ENCODE peak calls at places on chromosomes 6 and 20, in four cellular contexts. Z is IMR-90, T is GM12878, G is H1. M is an unnamed sample.

GRCh38 chr20:14335122-14335521 is 2.3 kb downstream of the FLRT3 start:
- DNase-seq in G (no peak), T (no peak), Z (no peak), M (no peak)

GRCh38 chr6:81304486-81304885 is 448.0 kb downstream of the TENT5A start:
- DNase-seq in Z (no peak), G (no peak), T (no peak), M (no peak)

GRCh38 chr6:151430886-151431285 is 21.0 kb downstream of the RMND1 start:
- DNase-seq in T (no peak), Z (no peak), G (no peak), M (no peak)

GRCh38 chr20:17630806-17631195 is 51.2 kb downstream of the RRBP1 start:
- DNase-seq in Z (no peak), T (no peak), G (no peak), M (no peak)

GRCh38 chr6:112439010-112439409 is 91.9 kb downstream of the RFPL4B start:
- DNase-seq in Z (no peak), T (no peak), G (no peak), M (no peak)

GRCh38 chr6:154706389-154706788 is 26.8 kb upstream of the SCAF8 start:
- DNase-seq in G (no peak), Z (no peak), T (no peak), M (no peak)

GRCh38 chr20:11212288-11212687 is 538.5 kb upstream of the JAG1 start:
- DNase-seq in G (no peak), Z (no peak), T (no peak), M (no peak)

GRCh38 chr6:74755196-74755595 is 450.7 kb downstream of the COL12A1 start:
- DNase-seq in Z (no peak), G (no peak), T (no peak), M (no peak)

GRCh38 chr20:51318058-51318960 is 224.2 kb downstream of the NFATC2 start:
- DNase-seq in Z (no peak), G (peak; percentile 43), T (no peak), M (peak; percentile 73)

GRCh38 chr20:57848282-57848681 is 138.5 kb upstream of the PMEPA1 start:
- DNase-seq in G (no peak), T (no peak), Z (no peak), M (no peak)

GRCh38 chr20:57847104-57847503 is 137.3 kb upstream of the PMEPA1 start:
- DNase-seq in Z (no peak), G (no peak), T (no peak), M (no peak)

GRCh38 chr20:57849868-57850215 is 140.0 kb upstream of the PMEPA1 start:
- DNase-seq in G (no peak), T (no peak), Z (no peak), M (no peak)

GRCh38 chr20:57851025-57851682 is 141.3 kb upstream of the PMEPA1 start:
- DNase-seq in G (no peak), Z (no peak), T (no peak), M (no peak)

GRCh38 chr20:57849126-57849867 is 139.5 kb upstream of the PMEPA1 start:
- DNase-seq in G (no peak), T (no peak), Z (no peak), M (no peak)
- TF ChIP-seq CHD1 in G (no peak), T (no peak), Z (no peak), M (no peak)

GRCh38 chr6:52416629-52417151 is 3.5 kb upstream of the EFHC1 start:
- DNase-seq in Z (peak; percentile 73), T (peak; percentile 61), G (no peak), M (peak; percentile 56)
- TF ChIP-seq CHD1 in Z (no peak), T (no peak), G (no peak), M (no peak)

DNA sequence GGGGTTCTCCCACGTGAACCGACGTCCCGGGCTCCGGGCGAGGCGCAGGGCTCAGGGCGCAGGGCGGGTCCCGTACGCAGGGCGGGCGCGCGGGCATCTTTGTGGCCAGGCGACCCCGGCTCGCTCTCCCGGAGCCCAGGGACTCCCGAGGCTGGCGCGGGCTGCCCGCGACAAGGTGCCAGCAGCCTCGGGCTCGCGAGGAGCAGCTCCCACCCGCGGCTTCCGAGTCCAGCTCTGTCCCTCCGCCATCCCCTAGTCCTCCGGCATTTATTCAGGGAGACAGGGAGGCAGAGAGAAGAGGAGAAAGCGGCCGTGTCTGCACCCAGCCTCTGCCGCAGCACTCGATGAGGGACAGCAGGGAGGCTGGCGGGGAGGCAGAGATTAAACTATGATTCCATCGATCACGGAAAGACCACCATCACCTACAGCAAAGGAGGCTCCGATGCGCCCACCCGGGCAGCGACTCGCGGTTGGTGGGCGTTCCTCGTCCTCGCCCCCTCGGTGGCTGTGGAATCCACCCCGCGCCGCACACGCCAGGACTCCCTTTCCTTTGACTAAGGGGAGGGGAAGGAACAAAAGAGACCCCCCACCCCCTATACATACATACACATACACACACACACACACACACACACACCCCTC is 1.1 kb downstream of the RGS17 start:
- DNase-seq in G (no peak), Z (peak; percentile 12), T (no peak), M (no peak)
- TF ChIP-seq CHD1 in G (no peak), Z (no peak), T (no peak), M (no peak)

DNA sequence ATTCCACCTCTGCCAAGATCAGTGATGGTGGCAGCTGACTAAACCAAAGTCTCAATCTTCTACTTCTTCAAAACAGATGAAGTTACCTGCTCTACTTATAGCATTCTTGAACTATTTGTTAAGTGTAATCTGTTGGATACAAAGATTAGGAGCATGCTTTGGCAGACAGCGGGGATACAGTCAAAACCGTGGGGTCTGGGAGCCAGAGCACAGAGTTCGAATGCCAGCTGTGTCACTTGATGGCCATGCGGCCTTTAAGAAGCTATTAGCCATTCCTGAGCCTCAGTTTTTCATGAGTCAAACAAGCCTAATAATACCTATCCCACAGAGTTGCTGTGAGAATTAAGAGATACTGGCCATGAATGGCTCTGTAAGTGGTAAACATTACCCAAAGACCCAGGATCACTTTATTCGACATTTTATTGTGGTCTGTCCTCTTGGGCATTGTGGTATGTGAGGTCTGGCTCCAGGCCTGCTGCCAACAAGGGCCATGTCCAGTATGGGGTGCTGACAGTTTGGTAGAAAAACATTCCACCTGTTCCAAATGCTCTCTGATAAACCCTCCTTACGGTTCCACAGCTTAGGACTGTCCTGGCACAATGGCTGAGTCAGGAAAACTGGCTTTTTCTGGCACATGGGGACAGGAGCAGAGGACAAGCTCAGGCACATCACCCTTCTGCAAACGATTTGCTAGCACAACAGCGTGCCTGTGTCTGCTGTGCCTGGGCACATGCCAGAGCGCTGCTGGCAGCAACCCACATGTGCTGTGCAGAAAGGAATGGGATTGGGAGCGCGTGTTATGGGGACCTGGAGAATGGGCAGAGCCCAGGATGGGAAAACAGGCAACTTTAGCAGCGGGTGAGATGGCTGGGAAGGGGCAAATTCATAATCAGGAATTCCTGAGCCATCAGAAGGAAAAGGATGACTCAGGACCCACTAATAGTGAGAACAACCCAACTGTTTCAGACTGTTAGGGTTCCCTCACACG is 15.7 kb upstream of the FAM83C start:
- DNase-seq in G (no peak), T (no peak), Z (peak; percentile 83), M (no peak)
- TF ChIP-seq CHD1 in G (no peak), T (no peak), Z (no peak), M (no peak)

GRCh38 chr6:19380287-19380686 is 456.9 kb upstream of the ID4 start:
- DNase-seq in Z (no peak), G (no peak), T (no peak), M (no peak)

GRCh38 chr6:19377722-19378121 is 459.4 kb upstream of the ID4 start:
- DNase-seq in Z (no peak), T (no peak), G (no peak), M (no peak)

DNA sequence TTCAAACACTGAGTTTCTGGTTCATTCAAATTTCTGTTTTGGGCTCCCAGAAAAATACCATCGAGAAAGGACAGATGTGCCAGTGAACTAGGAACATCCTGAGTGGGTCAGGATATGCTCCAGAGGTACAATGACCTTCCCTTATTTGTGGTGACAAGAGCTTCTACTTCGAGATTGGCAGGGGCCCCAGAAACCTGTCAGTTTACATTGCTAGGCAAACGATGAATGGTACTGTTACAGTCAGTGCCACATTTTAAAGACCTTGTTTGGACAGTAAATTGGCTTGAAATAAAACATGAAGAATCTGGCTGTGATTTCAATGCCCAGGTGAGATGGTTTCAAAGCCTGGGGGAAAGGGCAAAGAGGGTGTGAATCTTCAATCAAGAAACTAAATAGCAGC is 454.5 kb upstream of the ID4 start:
- DNase-seq in G (no peak), T (no peak), Z (no peak), M (no peak)
- TF ChIP-seq CHD1 in G (no peak), T (no peak), Z (no peak), M (no peak)

DNA sequence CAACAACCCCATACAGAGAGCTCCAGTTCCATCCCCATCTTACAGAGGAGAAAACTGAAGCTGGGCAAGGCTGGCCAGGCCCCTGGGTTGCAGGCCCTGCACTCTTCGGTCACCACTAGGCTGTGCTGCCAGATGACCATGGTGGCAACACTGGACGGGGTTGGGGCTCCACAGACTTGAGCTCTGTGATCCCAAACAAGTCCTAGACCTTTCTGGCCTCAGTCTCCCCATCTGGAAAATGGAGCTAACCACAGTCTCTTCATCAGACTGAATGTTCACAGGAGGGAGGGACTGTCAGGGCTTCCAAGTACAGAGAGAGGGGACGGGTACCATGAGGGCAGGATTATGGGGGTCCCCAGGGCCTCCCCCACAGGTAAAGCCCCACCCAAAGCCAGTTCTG is 41.3 kb upstream of the NOL4L start:
- DNase-seq in Z (no peak), T (no peak), G (no peak), M (no peak)
- TF ChIP-seq CHD1 in Z (no peak), T (no peak), G (no peak), M (no peak)

DNA sequence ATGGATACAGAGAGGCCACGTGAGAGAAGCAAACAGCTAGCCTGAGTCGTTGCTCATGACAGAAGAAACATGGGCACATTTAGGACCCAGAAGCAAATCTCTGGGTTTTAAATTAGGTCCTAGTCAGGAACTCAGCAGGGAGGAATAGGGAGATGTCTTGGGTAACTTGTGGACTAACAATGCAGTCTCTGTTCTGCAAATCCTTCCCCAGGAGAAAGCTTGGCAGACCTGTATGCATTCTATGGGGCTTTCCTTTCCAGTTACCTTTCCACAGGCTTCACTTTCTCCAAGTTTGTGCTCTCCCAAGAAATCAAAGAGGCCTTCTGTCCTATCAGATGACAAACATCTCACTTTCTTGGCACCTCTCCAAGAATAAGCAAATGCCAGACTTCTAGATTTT is 47.2 kb upstream of the PLCB4 start:
- DNase-seq in T (no peak), Z (peak; percentile 16), G (peak; percentile 43), M (no peak)
- TF ChIP-seq CHD1 in T (no peak), Z (no peak), G (no peak), M (no peak)

GRCh38 chr20:48648482-48649051 is 179.2 kb downstream of the PREX1 start:
- DNase-seq in T (no peak), Z (no peak), G (no peak), M (no peak)
- TF ChIP-seq CHD1 in T (no peak), Z (no peak), G (no peak), M (no peak)

DNA sequence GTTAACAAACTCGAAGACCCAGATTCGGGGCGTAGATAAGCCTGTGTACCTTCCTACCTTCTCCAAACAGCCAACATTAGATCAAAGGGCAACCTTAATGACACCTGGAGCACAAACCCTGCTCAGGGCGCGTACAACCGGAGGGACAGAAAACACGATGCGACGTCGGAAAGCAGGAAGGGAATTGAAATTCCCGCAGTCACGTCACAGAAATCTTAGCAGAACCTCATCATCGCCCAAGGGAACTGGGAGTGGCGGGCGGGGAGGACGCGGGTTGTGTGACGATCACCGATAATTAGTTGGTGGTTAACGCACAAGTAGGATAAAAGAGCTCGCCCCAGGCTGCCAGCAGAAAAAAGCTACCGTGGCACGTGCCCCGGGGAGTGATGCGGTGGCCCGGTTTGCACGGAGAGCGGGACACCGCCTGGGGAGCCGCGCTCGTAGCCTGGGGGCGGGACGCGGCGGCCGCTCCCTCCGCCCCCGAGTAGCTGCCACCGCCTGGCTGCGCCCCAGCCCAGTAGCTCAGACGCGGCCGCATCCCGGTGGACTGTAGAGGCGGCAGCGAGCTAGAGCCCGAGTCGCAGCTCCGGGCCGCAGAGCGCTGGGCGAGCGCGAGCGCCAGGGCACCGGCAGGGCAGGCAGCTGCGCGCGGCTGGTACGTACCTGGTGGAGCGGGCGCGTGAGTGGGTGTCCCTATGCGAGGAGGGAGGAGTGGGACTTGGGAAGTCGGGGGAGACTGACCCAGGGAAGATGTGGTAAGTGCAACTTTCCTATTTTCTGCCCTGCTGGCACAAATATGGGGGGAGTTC is at the start of gene PKIB:
- DNase-seq in G (peak; percentile 31), T (no peak), Z (peak; percentile 51), M (peak; percentile 24)
- TF ChIP-seq CHD1 in G (no peak), T (no peak), Z (no peak), M (no peak)